ENCODE peak calls at places on chromosomes 7 and 10, in four cellular contexts. Y, W, O and Q are unnamed samples.
A peak's percentile ranks its signal among the peaks of the same experiment; 100 is the strongest.

GRCh38 chr7:133299620-133300019 is 46.7 kb downstream of the EXOC4 start:
- DNase-seq in O (no peak), W (no peak), Y (no peak), Q (no peak)

GRCh38 chr7:98341106-98341505 is 59.6 kb downstream of the BRI3 start:
- DNase-seq in W (peak; percentile 77), Y (no peak), O (no peak), Q (peak; percentile 84)

GRCh38 chr7:18693401-18693800 is 197.9 kb downstream of the HDAC9 start:
- DNase-seq in W (peak; percentile 89), O (peak; percentile 30), Y (peak; percentile 71), Q (peak; percentile 92)

GRCh38 chr10:13894412-13895093 is 307.8 kb downstream of the PRPF18 start:
- DNase-seq in Y (peak; percentile 65), O (no peak), W (peak; percentile 41), Q (peak; percentile 42)

GRCh38 chr7:39153647-39154046 is 175.9 kb downstream of the POU6F2 start:
- DNase-seq in W (no peak), O (no peak), Y (no peak), Q (no peak)

GRCh38 chr10:29804025-29804852 is 169.5 kb upstream of the SVIL start:
- DNase-seq in W (peak; percentile 95), O (no peak), Y (peak; percentile 97), Q (peak; percentile 95)

GRCh38 chr10:47366731-47367460 is 17.2 kb downstream of the ZNF488 start:
- DNase-seq in O (no peak), W (no peak), Y (no peak), Q (no peak)

GRCh38 chr7:116028808-116029207 is 1.8 kb downstream of the TFEC start:
- DNase-seq in O (no peak), Y (no peak), W (no peak), Q (no peak)

GRCh38 chr7:8232999-8233847 is 28.7 kb downstream of the ICA1 start:
- DNase-seq in W (no peak), Y (no peak), O (no peak), Q (no peak)

GRCh38 chr7:132390705-132391104 is 185.6 kb downstream of the PLXNA4 start:
- DNase-seq in O (no peak), W (peak; percentile 12), Y (peak; percentile 72), Q (peak; percentile 55)

GRCh38 chr10:55858730-55859129 is 502.3 kb downstream of the ZWINT start:
- DNase-seq in O (no peak), W (no peak), Y (no peak), Q (no peak)

GRCh38 chr10:122519873-122520272 is 40.7 kb upstream of the DMBT1 start:
- DNase-seq in O (no peak), W (no peak), Y (no peak), Q (no peak)

GRCh38 chr10:122113161-122113944 is 124.4 kb downstream of the TACC2 start:
- DNase-seq in Y (peak; percentile 67), W (peak; percentile 68), O (no peak), Q (peak; percentile 74)

GRCh38 chr7:79524048-79524447 is 70.6 kb upstream of the MAGI2 start:
- DNase-seq in Y (no peak), O (no peak), W (no peak), Q (no peak)

GRCh38 chr7:97346349-97346748 is 228.9 kb downstream of the SDHAF3 start:
- DNase-seq in W (no peak), Y (no peak), O (no peak), Q (no peak)

GRCh38 chr7:68244411-68244810 is 1247.8 kb downstream of the TYW1 start:
- DNase-seq in W (no peak), Y (no peak), O (no peak), Q (no peak)

GRCh38 chr10:132373241-132373955 is 23.6 kb upstream of the PWWP2B start:
- DNase-seq in W (no peak), O (no peak), Y (no peak), Q (no peak)

GRCh38 chr7:98788921-98789320 is 80.9 kb downstream of the TMEM130 start:
- DNase-seq in W (no peak), O (no peak), Y (no peak), Q (no peak)

GRCh38 chr10:60460058-60460457 is 70.4 kb upstream of the ANK3 start:
- DNase-seq in O (no peak), Y (no peak), W (no peak), Q (no peak)

GRCh38 chr7:134298902-134299683 is 17.6 kb downstream of the SLC35B4 start:
- DNase-seq in Y (no peak), W (peak; percentile 78), O (peak; percentile 16), Q (peak; percentile 81)

GRCh38 chr7:156920076-156920475 is 27.1 kb upstream of the LMBR1 start:
- DNase-seq in W (no peak), Y (no peak), O (no peak), Q (no peak)

GRCh38 chr7:35289376-35289775 is 35.5 kb upstream of the TBX20 start:
- DNase-seq in Y (no peak), O (no peak), W (no peak), Q (no peak)

GRCh38 chr10:17428616-17429097 is 25.7 kb downstream of the ST8SIA6 start:
- DNase-seq in O (no peak), W (no peak), Y (no peak), Q (no peak)

GRCh38 chr10:29554660-29555059 is 80.1 kb downstream of the SVIL start:
- DNase-seq in Y (peak; percentile 17), W (peak; percentile 43), O (no peak), Q (peak; percentile 86)

GRCh38 chr7:45086348-45087065 is 2.3 kb downstream of the NACAD start:
- DNase-seq in Y (no peak), W (no peak), O (no peak), Q (no peak)

GRCh38 chr10:52064084-52064845 is 249.8 kb upstream of the DKK1 start:
- DNase-seq in W (no peak), O (no peak), Y (no peak), Q (no peak)

GRCh38 chr10:133278577-133279265 is 2.1 kb upstream of the ADAM8 start:
- DNase-seq in W (peak; percentile 49), O (no peak), Y (peak; percentile 89), Q (peak; percentile 81)

GRCh38 chr10:21372651-21373410 is 152.7 kb downstream of the SKIDA1 start:
- DNase-seq in O (no peak), W (peak; percentile 92), Y (peak; percentile 86), Q (peak; percentile 92)

GRCh38 chr7:12490105-12490688 is 80.3 kb upstream of the SCIN start:
- DNase-seq in W (peak; percentile 36), Y (peak; percentile 66), O (peak; percentile 9), Q (peak; percentile 42)

GRCh38 chr7:47520408-47520807 is 61.5 kb downstream of the TNS3 start:
- DNase-seq in W (peak; percentile 85), O (no peak), Y (no peak), Q (peak; percentile 85)

GRCh38 chr7:151503902-151504714 is 15.6 kb downstream of the RHEB start:
- DNase-seq in W (peak; percentile 91), O (no peak), Y (peak; percentile 73), Q (peak; percentile 97)

GRCh38 chr10:29830526-29831512 is 196.0 kb upstream of the SVIL start:
- DNase-seq in Y (no peak), W (peak; percentile 6), O (no peak), Q (no peak)

GRCh38 chr7:80833289-80834104 is 85.4 kb downstream of the SEMA3C start:
- DNase-seq in O (no peak), Y (no peak), W (peak; percentile 75), Q (peak; percentile 93)

GRCh38 chr10:6279540-6280267 is 77.0 kb downstream of the PFKFB3 start:
- DNase-seq in O (peak; percentile 71), W (peak; percentile 66), Y (peak; percentile 7), Q (peak; percentile 75)

DNA sequence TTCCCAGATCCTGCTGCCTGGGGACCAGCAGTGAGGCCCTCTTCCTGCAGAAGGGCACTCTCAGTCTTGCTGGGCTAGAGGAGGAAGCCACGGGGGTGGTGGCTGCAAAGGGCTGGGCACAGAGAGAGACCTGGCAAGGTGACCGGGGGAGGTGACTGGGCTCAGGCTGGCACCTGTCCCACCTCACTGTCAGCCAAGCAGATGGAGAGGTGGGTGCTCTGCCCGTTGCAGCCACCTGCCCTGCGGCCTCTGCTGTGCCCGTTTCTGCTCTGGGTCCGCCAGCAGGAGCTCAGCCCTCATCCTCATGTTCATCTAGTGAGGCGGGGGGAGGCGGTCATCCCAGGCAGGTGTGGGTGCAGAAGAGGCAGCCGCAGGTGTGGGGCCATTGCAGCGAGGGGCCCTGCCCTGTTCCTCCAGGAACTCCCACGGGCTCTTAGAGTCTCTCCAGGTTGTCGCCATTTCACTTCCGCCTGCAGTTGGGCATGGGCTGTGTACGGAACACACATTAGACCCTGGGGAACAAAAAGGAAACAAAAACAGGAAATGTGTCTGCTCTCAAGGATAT is 55.5 kb downstream of the TMEM209 start:
- DNase-seq in O (no peak), Y (no peak), W (no peak), Q (no peak)
- H3K9ac ChIP-seq in O (no peak overlapping the region), Y (no peak overlapping the region), W (no peak overlapping the region), Q (no peak overlapping the region)

DNA sequence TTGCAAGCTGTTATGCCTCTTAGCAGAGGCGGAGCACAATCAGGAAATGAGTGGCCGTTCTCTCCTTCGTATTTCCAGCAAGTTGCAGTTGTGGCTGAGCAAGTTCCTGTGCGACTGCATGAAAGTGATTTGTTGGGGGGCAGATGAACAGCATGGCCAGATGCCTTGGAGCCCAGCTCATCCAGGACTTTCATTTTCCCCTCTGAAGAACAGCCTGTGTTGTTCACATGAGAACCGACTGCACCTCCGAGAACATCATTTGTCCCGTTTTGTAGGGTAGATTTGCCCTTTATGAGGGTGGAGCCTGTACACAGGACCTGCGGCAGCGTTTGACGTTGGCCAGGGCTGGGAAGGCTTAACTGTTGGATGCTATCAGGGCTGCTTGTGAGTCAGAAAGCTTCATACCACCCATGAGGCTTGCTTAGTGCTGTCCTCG is 4.4 kb downstream of the BAG3 start:
- DNase-seq in Y (peak; percentile 35), W (peak; percentile 88), O (no peak), Q (peak; percentile 82)
- H3K4me3 ChIP-seq in Y (peak overlapping the region; percentile 94), W (peak overlapping the region; percentile 41), O (no peak overlapping the region), Q (peak overlapping the region; percentile 88)

GRCh38 chr10:865257-865656 is 66.2 kb downstream of the LARP4B start:
- DNase-seq in O (no peak), Y (no peak), W (no peak), Q (no peak)
- H3K36me3 ChIP-seq in O (peaks cover 61% of the 10 kb centered on the region), Y (no peaks in the 10 kb centered on the region), W (peaks cover 34% of the 10 kb centered on the region), Q (peaks cover 9% of the 10 kb centered on the region)

DNA sequence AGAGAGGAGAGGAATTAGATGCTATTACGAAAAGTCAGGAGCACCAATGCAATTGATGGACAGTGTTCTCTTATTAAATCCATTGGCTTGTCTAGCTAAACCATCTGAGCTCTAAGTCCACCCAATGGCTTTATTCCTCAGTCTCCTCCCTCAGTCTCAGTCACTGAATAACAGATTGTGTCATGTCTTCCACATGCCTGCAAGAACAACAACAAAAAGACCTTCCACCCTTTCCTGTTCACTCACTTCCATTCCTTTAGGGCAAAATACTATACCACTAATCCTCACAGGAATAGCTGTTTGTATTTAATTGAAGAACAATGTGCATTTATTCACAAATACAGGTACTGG is 154.8 kb upstream of the LAMB4 start:
- DNase-seq in O (no peak), W (no peak), Y (no peak), Q (no peak)
- H3K9ac ChIP-seq in O (no peak overlapping the region), W (no peak overlapping the region), Y (no peak overlapping the region), Q (no peak overlapping the region)

GRCh38 chr7:93409324-93409723 is 165.2 kb downstream of the CALCR start:
- DNase-seq in O (no peak), Y (no peak), W (no peak), Q (no peak)
- H3K4me3 ChIP-seq in O (no peak overlapping the region), Y (no peak overlapping the region), W (no peak overlapping the region), Q (no peak overlapping the region)